ENCODE peak calls at places on chromosomes 3 and 15, in nine cellular contexts. J, A, S, X, H, U, D, Y and E are unnamed samples.

GRCh38 chr15:88949734-88950400 is 36.7 kb upstream of the MFGE8 start:
- DNase-seq in J (no peak), A (no peak), S (no peak), X (no peak), H (no peak), U (no peak), D (no peak), Y (no peak), E (no peak)

GRCh38 chr15:76195506-76196285 is 115.6 kb downstream of the ETFA start:
- DNase-seq in J (peak; percentile 51), A (no peak), S (peak; percentile 17), X (no peak), H (no peak), U (no peak), D (no peak), Y (no peak), E (no peak)

GRCh38 chr3:51896607-51897305 is 6.4 kb downstream of the IQCF1 start:
- DNase-seq in J (no peak), A (no peak), S (no peak), X (no peak), H (no peak), U (no peak), D (no peak), Y (no peak), E (no peak)

GRCh38 chr15:70863450-70864218 is 9.7 kb upstream of the LARP6 start:
- DNase-seq in J (no peak), A (no peak), S (no peak), X (no peak), H (no peak), U (no peak), D (peak; percentile 85), Y (peak; percentile 90), E (peak; percentile 66)

GRCh38 chr15:76177491-76178040 is 117.8 kb downstream of the TMEM266 start:
- DNase-seq in J (no peak), A (no peak), S (no peak), X (no peak), H (no peak), U (peak; percentile 69), D (peak; percentile 77), Y (peak; percentile 22), E (no peak)

GRCh38 chr15:87591521-87591920 is 665.0 kb downstream of the NTRK3 start:
- DNase-seq in J (peak; percentile 8), A (no peak), S (no peak), X (no peak), H (no peak), U (no peak), D (no peak), Y (no peak), E (no peak)

GRCh38 chr3:52400275-52400793 is 44.6 kb downstream of the SEMA3G start:
- DNase-seq in J (no peak), A (no peak), S (peak; percentile 38), X (no peak), H (no peak), U (peak; percentile 13), D (no peak), Y (no peak), E (no peak)

GRCh38 chr3:46733026-46733800 is 15.5 kb upstream of the PRSS50 start:
- DNase-seq in J (no peak), A (no peak), S (no peak), X (no peak), H (no peak), U (no peak), D (peak; percentile 15), Y (no peak), E (no peak)

GRCh38 chr3:187642861-187643260 is 27.3 kb downstream of the SST start:
- DNase-seq in J (no peak), A (no peak), S (no peak), X (no peak), H (no peak), U (no peak), D (no peak), Y (no peak), E (no peak)

GRCh38 chr15:80343610-80344009 is 60.6 kb upstream of the ARNT2 start:
- DNase-seq in J (no peak), A (peak; percentile 49), S (peak; percentile 55), X (peak; percentile 54), H (no peak), U (peak; percentile 80), D (peak; percentile 97), Y (no peak), E (no peak)

GRCh38 chr3:174891524-174892203 is 32.5 kb downstream of the NAALADL2 start:
- DNase-seq in J (peak; percentile 9), A (no peak), S (no peak), X (no peak), H (no peak), U (no peak), D (peak; percentile 8), Y (peak; percentile 27), E (no peak)

GRCh38 chr15:23648920-23649515 is 1.4 kb upstream of the MAGEL2 start:
- DNase-seq in J (peak; percentile 62), A (peak; percentile 33), S (peak; percentile 47), X (peak; percentile 59), H (no peak), U (no peak), D (peak; percentile 17), Y (no peak), E (no peak)

GRCh38 chr3:114856867-114857266 is 290.2 kb downstream of the ZBTB20 start:
- DNase-seq in J (no peak), A (no peak), S (no peak), X (no peak), H (no peak), U (no peak), D (no peak), Y (no peak), E (no peak)

GRCh38 chr3:197545111-197545510 is 10.7 kb downstream of the BDH1 start:
- DNase-seq in J (no peak), A (no peak), S (no peak), X (no peak), H (no peak), U (no peak), D (no peak), Y (no peak), E (no peak)

GRCh38 chr3:17157713-17158112 is 273.0 kb downstream of the PLCL2 start:
- DNase-seq in J (no peak), A (no peak), S (no peak), X (no peak), H (peak; percentile 50), U (no peak), D (no peak), Y (peak; percentile 70), E (no peak)

GRCh38 chr3:107117156-107117555 is 260.1 kb upstream of the CCDC54 start:
- DNase-seq in J (no peak), A (no peak), S (no peak), X (no peak), H (no peak), U (no peak), D (no peak), Y (no peak), E (no peak)

GRCh38 chr3:107112356-107112755 is 264.9 kb upstream of the CCDC54 start:
- DNase-seq in J (no peak), A (no peak), S (no peak), X (no peak), H (no peak), U (no peak), D (no peak), Y (no peak), E (no peak)

GRCh38 chr3:107116251-107116650 is 261.0 kb upstream of the CCDC54 start:
- DNase-seq in J (no peak), A (no peak), S (no peak), X (no peak), H (no peak), U (no peak), D (no peak), Y (no peak), E (no peak)

GRCh38 chr3:107117922-107118576 is 259.2 kb upstream of the CCDC54 start:
- DNase-seq in J (peak; percentile 67), A (no peak), S (no peak), X (peak; percentile 3), H (peak; percentile 49), U (no peak), D (peak; percentile 86), Y (peak; percentile 65), E (peak; percentile 64)
- H3K4me3 ChIP-seq in J (no peak overlapping the region), A (no peak overlapping the region), S (no peak overlapping the region), X (no peak overlapping the region), H (no peak overlapping the region), U (no peak overlapping the region), D (no peak overlapping the region), Y (no peak overlapping the region), E (no peak overlapping the region)

DNA sequence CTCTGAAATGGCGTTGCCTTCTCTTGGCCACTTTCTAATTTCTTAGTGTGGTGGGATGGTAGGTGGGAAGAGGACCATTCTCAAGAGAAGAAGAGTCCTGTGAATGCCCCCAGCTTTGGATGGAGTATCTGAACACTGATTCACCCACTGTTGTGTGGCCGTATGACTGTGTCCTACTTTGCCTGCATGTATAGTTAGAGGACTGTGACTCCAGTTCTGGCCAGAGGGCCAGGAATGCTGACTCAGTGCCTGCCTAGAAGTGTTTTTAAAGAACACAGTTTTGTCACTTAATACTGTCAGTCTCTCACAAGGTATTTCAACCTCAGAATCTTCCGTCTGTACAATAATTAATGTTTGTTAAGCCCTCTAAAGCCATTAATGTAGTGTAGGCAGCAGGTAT is 2.1 kb downstream of the SEC61A1 start:
- DNase-seq in J (no peak), A (no peak), S (no peak), X (no peak), H (peak; percentile 14), U (no peak), D (peak; percentile 40), Y (peak; percentile 45), E (no peak)
- H3K4me3 ChIP-seq in J (no peak overlapping the region), A (peak overlapping the region; percentile 91), S (peak overlapping the region; percentile 95), X (no peak overlapping the region), H (peak overlapping the region; percentile 86), U (peak overlapping the region; percentile 97), D (peak overlapping the region; percentile 98), Y (peak overlapping the region; percentile 77), E (peak overlapping the region; percentile 92)

GRCh38 chr3:56787258-56787777 is 14.4 kb downstream of the ARHGEF3 start:
- DNase-seq in J (no peak), A (no peak), S (no peak), X (no peak), H (no peak), U (no peak), D (no peak), Y (no peak), E (no peak)
- H3K4me3 ChIP-seq in J (no peak overlapping the region), A (no peak overlapping the region), S (no peak overlapping the region), X (no peak overlapping the region), H (no peak overlapping the region), U (no peak overlapping the region), D (no peak overlapping the region), Y (no peak overlapping the region), E (no peak overlapping the region)

GRCh38 chr15:62558640-62559039 is 393.6 kb upstream of the C2CD4B start:
- DNase-seq in J (no peak), A (no peak), S (no peak), X (no peak), H (no peak), U (no peak), D (no peak), Y (no peak), E (no peak)

GRCh38 chr15:62561572-62561970 is 396.5 kb upstream of the C2CD4B start:
- DNase-seq in J (no peak), A (peak; percentile 60), S (no peak), X (no peak), H (no peak), U (no peak), D (no peak), Y (no peak), E (no peak)

GRCh38 chr15:62564889-62565288 is 399.8 kb upstream of the C2CD4B start:
- DNase-seq in J (no peak), A (no peak), S (no peak), X (no peak), H (no peak), U (no peak), D (no peak), Y (no peak), E (no peak)

GRCh38 chr15:62559049-62559733 is 394.1 kb upstream of the C2CD4B start:
- DNase-seq in J (no peak), A (no peak), S (no peak), X (no peak), H (no peak), U (peak; percentile 53), D (peak; percentile 20), Y (peak; percentile 47), E (peak; percentile 69)

GRCh38 chr15:62560943-62561571 is 396.0 kb upstream of the C2CD4B start:
- DNase-seq in J (no peak), A (peak; percentile 85), S (no peak), X (peak; percentile 83), H (no peak), U (no peak), D (no peak), Y (no peak), E (no peak)
- H3K4me3 ChIP-seq in J (no peak overlapping the region), A (peak overlapping the region; percentile 25), S (no peak overlapping the region), X (peak overlapping the region; percentile 3), H (no peak overlapping the region), U (peak overlapping the region; percentile 62), D (no peak overlapping the region), Y (no peak overlapping the region), E (no peak overlapping the region)